ENCODE peak calls at places on chromosomes 6 and 20, in four cellular contexts. One of them, this sample, is unnamed.

GRCh38 chr20:40654876-40655275 is 34.2 kb downstream of the MAFB start:
- DNase-seq in GM12878: no peak
- DNase-seq in SK-N-SH: no peak
- DNase-seq in K562: no peak
- DNase-seq in this sample: no peak

GRCh38 chr6:53750112-53750511 is 44.7 kb upstream of the LRRC1 start:
- DNase-seq in GM12878: no peak
- DNase-seq in SK-N-SH: no peak
- DNase-seq in K562: no peak
- DNase-seq in this sample: no peak

GRCh38 chr6:3740551-3741476 is 10.7 kb downstream of the PXDC1 start:
- DNase-seq in GM12878: no peak
- DNase-seq in SK-N-SH: no peak
- DNase-seq in K562: no peak
- DNase-seq in this sample: no peak

GRCh38 chr20:53829706-53830521 is 236.3 kb upstream of the ZNF217 start:
- DNase-seq in GM12878: no peak
- DNase-seq in SK-N-SH: no peak
- DNase-seq in K562: peak
- DNase-seq in this sample: no peak

GRCh38 chr6:167567142-167568033 is 242.5 kb downstream of the TTLL2 start:
- DNase-seq in GM12878: no peak
- DNase-seq in SK-N-SH: no peak
- DNase-seq in K562: no peak
- DNase-seq in this sample: no peak

GRCh38 chr6:35415065-35415880 is 36.9 kb upstream of the FANCE start:
- DNase-seq in GM12878: no peak
- DNase-seq in SK-N-SH: peak
- DNase-seq in K562: peak
- DNase-seq in this sample: no peak

GRCh38 chr6:111550953-111551352 is 54.7 kb downstream of the TRAF3IP2 start:
- DNase-seq in GM12878: no peak
- DNase-seq in SK-N-SH: no peak
- DNase-seq in K562: no peak
- DNase-seq in this sample: no peak

GRCh38 chr20:62156592-62157386 is 13.2 kb downstream of the SS18L1 start:
- DNase-seq in GM12878: no peak
- DNase-seq in SK-N-SH: peak
- DNase-seq in K562: peak
- DNase-seq in this sample: peak

GRCh38 chr6:35519313-35520015 is 6.8 kb upstream of the TULP1 start:
- DNase-seq in GM12878: no peak
- DNase-seq in SK-N-SH: no peak
- DNase-seq in K562: no peak
- DNase-seq in this sample: no peak

GRCh38 chr20:38728237-38728761 is 4.0 kb downstream of the SLC32A1 start:
- DNase-seq in GM12878: no peak
- DNase-seq in SK-N-SH: peak
- DNase-seq in K562: no peak
- DNase-seq in this sample: no peak

GRCh38 chr6:80641591-80641990 is 535.1 kb downstream of the BCKDHB start:
- DNase-seq in GM12878: no peak
- DNase-seq in SK-N-SH: no peak
- DNase-seq in K562: no peak
- DNase-seq in this sample: no peak

GRCh38 chr6:44824567-44824966 is 437.1 kb downstream of the CDC5L start:
- DNase-seq in GM12878: no peak
- DNase-seq in SK-N-SH: no peak
- DNase-seq in K562: no peak
- DNase-seq in this sample: no peak

GRCh38 chr6:89597988-89598387 is 40.6 kb downstream of the LYRM2 start:
- DNase-seq in GM12878: no peak
- DNase-seq in SK-N-SH: peak
- DNase-seq in K562: peak
- DNase-seq in this sample: no peak

GRCh38 chr6:44730771-44731391 is 343.4 kb downstream of the CDC5L start:
- DNase-seq in GM12878: no peak
- DNase-seq in SK-N-SH: peak
- DNase-seq in K562: no peak
- DNase-seq in this sample: no peak

GRCh38 chr6:83370607-83371006 is 60.2 kb downstream of the ME1 start:
- DNase-seq in GM12878: no peak
- DNase-seq in SK-N-SH: no peak
- DNase-seq in K562: no peak
- DNase-seq in this sample: no peak

GRCh38 chr6:154386848-154387717 is 30.5 kb upstream of the IPCEF1 start:
- DNase-seq in GM12878: no peak
- DNase-seq in SK-N-SH: no peak
- DNase-seq in K562: no peak
- DNase-seq in this sample: no peak

GRCh38 chr20:6269163-6269873 is 146.5 kb upstream of the FERMT1 start:
- DNase-seq in GM12878: no peak
- DNase-seq in SK-N-SH: no peak
- DNase-seq in K562: peak
- DNase-seq in this sample: no peak

GRCh38 chr6:68891419-68891818 is 256.3 kb downstream of the ADGRB3 start:
- DNase-seq in GM12878: no peak
- DNase-seq in SK-N-SH: no peak
- DNase-seq in K562: no peak
- DNase-seq in this sample: no peak

GRCh38 chr20:35826361-35826760 is 54.5 kb downstream of the PHF20 start:
- DNase-seq in GM12878: no peak
- DNase-seq in SK-N-SH: no peak
- DNase-seq in K562: no peak
- DNase-seq in this sample: no peak

GRCh38 chr20:58716476-58717277 is 24.1 kb downstream of the NPEPL1 start:
- DNase-seq in GM12878: no peak
- DNase-seq in SK-N-SH: peak
- DNase-seq in K562: no peak
- DNase-seq in this sample: no peak

DNA sequence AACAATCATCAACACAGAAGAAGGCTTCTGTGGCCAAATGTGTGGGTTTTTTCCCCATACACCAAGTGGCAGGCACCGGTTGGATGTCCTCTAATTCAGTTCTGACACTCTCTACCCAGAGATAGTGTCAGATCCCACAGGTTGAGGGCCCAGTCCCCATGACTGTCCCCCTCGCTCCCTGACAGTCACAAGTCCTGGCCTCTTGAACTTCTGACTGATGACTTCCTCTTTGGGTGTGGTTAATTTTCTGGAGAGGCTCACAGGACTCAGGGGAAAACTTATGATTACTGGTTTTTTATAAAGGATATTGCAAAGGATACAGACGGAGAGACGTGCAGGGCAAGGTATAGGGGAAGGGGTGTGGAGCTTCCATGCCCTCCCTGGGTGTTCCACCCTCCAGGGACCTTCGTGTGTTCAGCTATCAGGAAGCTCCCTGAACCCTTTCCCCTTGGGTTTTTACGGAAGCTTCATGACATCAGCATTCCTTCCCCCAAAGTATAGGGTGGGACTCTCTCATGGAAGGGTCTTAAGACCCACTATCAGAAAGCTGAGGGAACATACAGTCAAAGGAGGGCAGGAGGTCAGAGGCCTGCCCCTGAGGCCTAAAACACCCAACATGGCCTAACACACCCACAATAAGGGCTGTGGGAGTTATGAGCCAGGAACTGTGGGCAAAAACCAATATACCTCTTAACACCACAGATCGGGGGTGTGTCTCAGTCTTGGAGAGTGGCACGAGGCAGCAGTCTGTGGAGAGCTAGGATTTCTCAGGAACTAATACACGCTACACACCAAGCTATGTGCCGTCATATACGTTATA is 33.3 kb downstream of the FARS2 start:
- DNase-seq in GM12878: no peak
- DNase-seq in SK-N-SH: no peak
- DNase-seq in K562: peak
- DNase-seq in this sample: no peak
- TF ChIP-seq NRF1 in GM12878: no peak
- TF ChIP-seq NRF1 in SK-N-SH: no peak
- TF ChIP-seq NRF1 in K562: no peak
- TF ChIP-seq NRF1 in this sample: no peak

DNA sequence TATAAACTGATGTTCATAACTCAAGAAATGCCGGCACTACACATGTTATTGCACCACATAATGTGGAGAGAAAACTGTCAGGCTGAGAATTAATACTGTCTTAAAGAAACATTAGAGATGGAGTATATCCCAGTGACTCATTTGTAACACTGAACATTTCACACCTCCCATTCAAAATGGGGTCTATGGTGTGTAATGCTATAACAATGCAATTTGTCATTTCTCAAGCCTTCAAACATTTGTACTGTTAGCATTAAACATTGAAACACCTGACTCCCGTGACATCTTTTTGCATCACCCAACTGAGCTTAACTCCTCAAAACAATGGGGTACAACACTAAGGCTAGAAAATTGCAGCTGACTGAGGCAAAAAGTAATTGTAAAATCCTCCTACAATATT is 151.7 kb downstream of the DST start:
- DNase-seq in GM12878: no peak
- DNase-seq in SK-N-SH: no peak
- DNase-seq in K562: no peak
- DNase-seq in this sample: no peak
- TF ChIP-seq NRF1 in GM12878: no peak
- TF ChIP-seq NRF1 in SK-N-SH: no peak
- TF ChIP-seq NRF1 in K562: no peak
- TF ChIP-seq NRF1 in this sample: no peak

DNA sequence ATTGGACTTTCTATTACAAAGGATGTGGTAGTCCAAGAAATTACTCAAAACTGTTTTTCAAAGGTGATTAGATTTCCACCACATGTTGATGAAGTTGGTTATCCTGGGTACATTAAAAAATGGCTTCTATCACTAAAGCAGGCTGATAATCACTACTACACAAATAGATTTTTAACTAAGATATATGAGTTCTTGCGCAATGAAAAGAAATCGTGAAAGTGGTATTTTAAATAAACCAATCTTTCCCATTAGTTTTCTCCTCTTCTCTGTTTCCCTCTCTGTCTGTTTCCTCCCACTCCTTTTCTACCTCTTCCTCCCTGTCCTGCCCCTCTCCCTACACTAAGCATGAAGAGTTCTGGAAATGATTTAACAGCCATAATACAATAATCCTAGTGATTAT is 487.9 kb upstream of the CITED2 start:
- DNase-seq in GM12878: no peak
- DNase-seq in SK-N-SH: no peak
- DNase-seq in K562: no peak
- DNase-seq in this sample: no peak
- TF ChIP-seq NRF1 in GM12878: no peak
- TF ChIP-seq NRF1 in SK-N-SH: no peak
- TF ChIP-seq NRF1 in K562: no peak
- TF ChIP-seq NRF1 in this sample: no peak

GRCh38 chr6:33432546-33432945 is 12.7 kb downstream of the SYNGAP1 start:
- DNase-seq in GM12878: no peak
- DNase-seq in SK-N-SH: peak
- DNase-seq in K562: no peak
- DNase-seq in this sample: no peak
- TF ChIP-seq NRF1 in GM12878: no peak
- TF ChIP-seq NRF1 in SK-N-SH: no peak
- TF ChIP-seq NRF1 in K562: no peak
- TF ChIP-seq NRF1 in this sample: no peak

GRCh38 chr6:162092816-162093502 is 634.6 kb downstream of the PRKN start:
- DNase-seq in GM12878: no peak
- DNase-seq in SK-N-SH: no peak
- DNase-seq in K562: no peak
- DNase-seq in this sample: no peak

GRCh38 chr6:162085561-162085960 is 642.0 kb downstream of the PRKN start:
- DNase-seq in GM12878: no peak
- DNase-seq in SK-N-SH: no peak
- DNase-seq in K562: no peak
- DNase-seq in this sample: no peak

GRCh38 chr6:162088091-162088490 is 639.5 kb downstream of the PRKN start:
- DNase-seq in GM12878: no peak
- DNase-seq in SK-N-SH: no peak
- DNase-seq in K562: no peak
- DNase-seq in this sample: no peak

DNA sequence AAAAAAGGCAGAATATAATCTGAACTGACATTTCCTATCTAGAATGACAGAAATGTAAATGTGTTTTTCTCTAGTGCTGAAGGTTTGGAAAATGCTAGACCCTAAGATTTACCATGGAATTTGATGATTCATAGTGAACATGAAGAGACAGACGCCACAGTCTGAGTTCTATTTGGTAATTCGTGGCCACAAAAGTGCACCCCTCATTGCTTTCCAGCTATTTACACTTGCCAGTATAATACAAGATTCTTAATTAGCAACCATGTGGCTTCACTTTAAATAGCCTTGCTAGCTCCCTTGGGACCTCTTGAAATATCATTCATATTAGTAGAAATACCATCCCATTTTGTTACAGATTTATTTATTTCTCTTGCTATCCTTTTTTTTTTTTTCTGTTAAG is 636.8 kb downstream of the PRKN start:
- DNase-seq in GM12878: no peak
- DNase-seq in SK-N-SH: no peak
- DNase-seq in K562: no peak
- DNase-seq in this sample: no peak
- TF ChIP-seq NRF1 in GM12878: no peak
- TF ChIP-seq NRF1 in SK-N-SH: no peak
- TF ChIP-seq NRF1 in K562: no peak
- TF ChIP-seq NRF1 in this sample: no peak

DNA sequence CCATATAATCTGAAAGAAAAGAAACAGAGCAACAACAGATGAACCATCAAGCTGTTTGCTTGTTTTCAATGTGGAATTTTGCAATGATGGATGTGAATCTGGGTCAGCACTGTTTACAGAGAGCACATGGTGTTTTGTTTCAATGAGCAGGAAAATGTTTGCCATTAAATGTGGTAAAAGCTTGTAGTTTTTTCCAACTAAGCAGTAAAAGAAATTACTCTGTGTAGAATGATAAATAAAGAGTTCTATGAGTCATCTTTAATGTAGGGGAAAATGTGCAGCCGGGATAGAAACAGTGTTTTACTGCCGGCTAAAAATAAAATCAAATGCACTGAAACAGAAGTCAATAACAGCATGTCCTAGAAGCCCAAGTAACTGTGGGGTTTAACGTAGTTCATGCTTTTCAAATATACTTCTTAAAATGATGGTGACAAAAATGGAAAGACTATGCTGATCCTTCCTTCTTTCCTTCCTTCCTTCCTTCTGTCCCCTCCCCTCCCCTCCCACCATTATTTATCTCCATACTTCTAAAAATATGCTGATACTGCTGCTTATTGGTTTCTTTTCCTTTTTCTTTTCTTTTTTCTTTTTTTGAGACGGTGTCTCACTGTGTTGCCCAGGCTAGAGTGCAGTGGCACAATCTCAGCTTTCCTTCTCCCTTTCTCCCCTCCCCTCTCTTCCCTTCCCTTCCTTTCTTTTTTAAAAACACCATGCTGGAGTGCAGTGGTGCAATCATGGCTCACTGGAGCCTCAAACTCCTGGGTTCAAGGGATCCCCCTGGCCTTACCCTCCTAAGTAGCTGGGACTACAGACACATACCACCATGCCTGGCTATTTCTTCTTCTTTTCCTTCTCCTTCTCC is 6.3 kb upstream of the NAA20 start:
- DNase-seq in GM12878: no peak
- DNase-seq in SK-N-SH: no peak
- DNase-seq in K562: no peak
- DNase-seq in this sample: no peak
- TF ChIP-seq NRF1 in GM12878: no peak
- TF ChIP-seq NRF1 in SK-N-SH: no peak
- TF ChIP-seq NRF1 in K562: no peak
- TF ChIP-seq NRF1 in this sample: no peak